ENCODE peak calls at places on chromosomes 16 and 17, in five cellular contexts. U is IMR-90, W is HFF-Myc, K is PC-3, E is ovary. O is an unnamed sample.

GRCh38 chr17:58913971-58914769 is 158.5 kb downstream of the PPM1E start:
- DNase-seq in E (no peak), U (peak; percentile 51), W (no peak), K (no peak), O (no peak)

GRCh38 chr16:57763290-57764005 is 27.9 kb downstream of the KATNB1 start:
- DNase-seq in E (no peak), K (no peak), W (no peak), U (no peak), O (no peak)

GRCh38 chr17:60165223-60165622 is 15.4 kb downstream of the CA4 start:
- DNase-seq in K (no peak), E (no peak), U (no peak), W (no peak), O (no peak)

GRCh38 chr16:79728048-79728922 is 127.7 kb upstream of the MAF start:
- DNase-seq in W (no peak), E (no peak), K (no peak), U (no peak), O (no peak)

GRCh38 chr16:53726625-53727024 is 22.7 kb downstream of the FTO start:
- DNase-seq in K (peak; percentile 52), U (peak; percentile 23), E (no peak), W (no peak), O (no peak)

GRCh38 chr17:76593338-76593737 is 7.7 kb upstream of the ST6GALNAC2 start:
- DNase-seq in E (no peak), K (peak; percentile 99), W (peak; percentile 12), U (peak; percentile 31), O (no peak)

GRCh38 chr17:81209141-81209540 is 13.6 kb downstream of the CEP131 start:
- DNase-seq in E (no peak), W (no peak), U (no peak), K (no peak), O (no peak)

GRCh38 chr17:77869665-77870132 is 88.8 kb upstream of the TNRC6C start:
- DNase-seq in W (no peak), E (no peak), K (no peak), U (no peak), O (no peak)

GRCh38 chr16:30091474-30092372 is at the start of gene TBX6:
- DNase-seq in E (peak; percentile 92), U (peak; percentile 81), W (peak; percentile 50), K (peak; percentile 87), O (peak; percentile 23)

GRCh38 chr17:82489117-82489516 is 30.4 kb upstream of the FOXK2 start:
- DNase-seq in U (peak; percentile 65), K (no peak), E (no peak), W (no peak), O (no peak)

GRCh38 chr16:20308801-20309590 is 18.3 kb downstream of the GP2 start:
- DNase-seq in W (no peak), K (no peak), U (no peak), E (no peak), O (no peak)

GRCh38 chr17:77054926-77055325 is 85.8 kb upstream of the SEC14L1 start:
- DNase-seq in U (no peak), E (no peak), K (no peak), W (no peak), O (no peak)

GRCh38 chr16:50284131-50284911 is 18.0 kb downstream of the ADCY7 start:
- DNase-seq in K (no peak), U (no peak), W (no peak), E (no peak), O (no peak)

GRCh38 chr17:60442271-60443201 is 20.2 kb downstream of the CHCT1 start:
- DNase-seq in U (peak; percentile 63), W (no peak), E (no peak), K (peak; percentile 26), O (no peak)

GRCh38 chr16:20873331-20873730 is 26.8 kb downstream of the DCUN1D3 start:
- DNase-seq in E (no peak), K (no peak), U (no peak), W (no peak), O (no peak)

GRCh38 chr17:63399316-63399715 is 46.8 kb downstream of the CYB561 start:
- DNase-seq in U (peak; percentile 70), W (peak; percentile 37), K (no peak), E (no peak), O (peak; percentile 41)

GRCh38 chr16:20904507-20905079 is 4.0 kb downstream of the LYRM1 start:
- DNase-seq in U (peak; percentile 60), K (peak; percentile 75), E (no peak), W (no peak), O (no peak)

GRCh38 chr16:57301126-57301817 is 16.8 kb upstream of the PLLP start:
- DNase-seq in E (peak; percentile 66), U (no peak), W (no peak), K (no peak), O (no peak)

GRCh38 chr17:12712941-12713340 is 47.3 kb downstream of the MYOCD start:
- DNase-seq in K (no peak), W (no peak), E (no peak), U (no peak), O (no peak)

GRCh38 chr17:12712415-12712814 is 46.7 kb downstream of the MYOCD start:
- DNase-seq in W (no peak), E (no peak), K (no peak), U (no peak), O (no peak)

GRCh38 chr17:12709063-12709462 is 43.4 kb downstream of the MYOCD start:
- DNase-seq in W (no peak), K (no peak), U (peak; percentile 62), E (no peak), O (no peak)
- TF ChIP-seq CTCF in W (no peak), K (no peak), U (no peak), E (no peak), O (no peak)

GRCh38 chr17:74379495-74380085 is 12.3 kb downstream of the GPR142 start:
- DNase-seq in U (peak; percentile 47), K (peak; percentile 92), W (peak; percentile 21), E (peak; percentile 97), O (no peak)
- H3K4me3 ChIP-seq in U (no peak overlapping the region), K (peak overlapping the region; percentile 49), W (no peak overlapping the region), E (no peak overlapping the region), O (no peak overlapping the region)

DNA sequence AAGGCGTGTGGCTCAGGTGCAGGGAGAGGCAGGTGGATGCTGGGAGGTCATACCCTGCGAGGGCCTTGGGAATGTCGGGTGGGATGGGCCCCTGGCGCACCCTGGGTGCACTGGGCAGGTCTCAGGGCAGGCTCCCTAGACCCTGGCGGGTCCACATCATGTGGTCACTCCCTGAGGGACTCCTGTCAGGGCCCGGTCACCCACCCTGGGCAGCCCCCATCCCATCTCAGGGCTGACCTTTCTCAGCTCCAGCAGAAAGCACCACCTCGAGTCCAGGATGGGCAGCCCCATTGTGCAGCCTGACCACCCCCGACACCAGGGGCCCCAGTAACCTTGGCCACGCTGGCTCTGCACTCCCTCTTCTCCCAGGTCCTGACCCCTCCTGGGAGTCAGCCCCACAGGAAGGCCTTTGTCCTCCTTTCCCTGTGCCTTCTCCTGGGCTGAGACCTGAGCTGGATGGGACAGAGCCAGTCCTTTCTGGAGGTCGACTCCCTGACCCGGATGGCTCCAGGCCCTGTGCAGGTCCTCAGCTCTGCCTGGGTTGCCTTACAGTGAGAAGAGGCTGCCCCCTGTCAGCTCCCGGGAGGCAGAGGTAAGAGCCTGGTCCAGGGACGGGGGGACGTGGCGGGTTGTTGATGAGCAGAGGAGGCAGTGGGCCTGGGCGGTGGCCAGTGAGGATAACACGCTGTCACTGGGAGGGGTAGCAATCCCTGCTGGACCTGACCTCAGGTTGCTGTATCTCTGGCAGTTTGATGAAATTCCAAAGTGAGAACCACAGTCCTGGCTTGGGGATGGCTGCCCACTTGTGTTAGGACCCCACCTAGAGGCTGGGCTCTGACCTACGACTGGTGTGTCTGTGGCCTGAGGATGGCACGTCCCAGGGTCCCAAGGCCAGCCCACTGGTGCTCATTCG is 77.9 kb downstream of the GOSR1 start:
- DNase-seq in K (peak; percentile 34), U (peak; percentile 15), E (no peak), W (no peak), O (no peak)
- TF ChIP-seq CTCF in K (peak; percentile 42), U (peak; percentile 27), E (no peak), W (peak; percentile 43), O (peak; percentile 47)

GRCh38 chr17:34204402-34204801 is 50.7 kb upstream of the CCL2 start:
- DNase-seq in U (no peak), W (no peak), K (no peak), E (no peak), O (no peak)

GRCh38 chr17:34201225-34201624 is 53.9 kb upstream of the CCL2 start:
- DNase-seq in K (no peak), U (peak; percentile 18), W (no peak), E (no peak), O (no peak)

GRCh38 chr17:34205401-34205800 is 49.7 kb upstream of the CCL2 start:
- DNase-seq in U (no peak), E (no peak), W (no peak), K (no peak), O (no peak)

GRCh38 chr17:34201767-34202166 is 53.3 kb upstream of the CCL2 start:
- DNase-seq in E (no peak), U (no peak), K (no peak), W (no peak), O (no peak)

DNA sequence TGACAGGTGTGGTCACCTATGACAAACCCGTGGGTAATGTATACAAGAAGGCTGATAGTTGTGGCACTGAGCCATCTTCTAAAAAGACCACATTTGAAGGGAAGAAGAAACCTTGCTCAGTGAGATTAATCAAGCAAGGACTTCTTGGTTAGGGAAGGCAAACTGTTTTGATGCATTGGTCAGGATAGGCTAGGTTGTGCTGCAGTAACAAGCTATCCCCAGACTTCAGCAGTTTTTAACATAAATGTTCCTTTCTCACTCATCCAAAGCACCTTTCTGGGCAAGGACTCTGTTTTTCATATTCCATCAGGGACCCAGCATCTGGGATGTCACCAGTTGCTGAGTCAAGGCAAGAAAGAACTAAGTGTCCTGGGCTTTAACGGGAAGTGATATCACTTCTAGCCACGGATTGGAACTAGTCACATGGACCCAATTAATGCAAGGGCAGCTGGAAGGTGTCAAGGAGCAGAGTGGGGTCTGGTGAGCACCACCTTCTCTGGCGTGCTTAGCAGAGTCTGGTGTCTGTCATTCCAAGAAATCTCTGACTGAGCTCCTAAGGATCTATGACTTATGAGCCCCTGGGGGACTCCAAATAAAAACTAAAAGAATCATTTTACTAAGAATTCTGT is 52.0 kb upstream of the CCL2 start:
- DNase-seq in E (no peak), W (no peak), U (no peak), K (no peak), O (no peak)
- H3K4me3 ChIP-seq in E (no peak overlapping the region), W (no peak overlapping the region), U (no peak overlapping the region), K (no peak overlapping the region), O (no peak overlapping the region)

GRCh38 chr16:85057212-85057889 is 29.8 kb downstream of the KIAA0513 start:
- DNase-seq in E (no peak), W (no peak), U (no peak), K (peak; percentile 17), O (no peak)
- TF ChIP-seq CTCF in E (no peak), W (peak; percentile 14), U (peak; percentile 1), K (peak; percentile 52), O (peak; percentile 17)

GRCh38 chr17:44008205-44008909 is 3.9 kb downstream of the NAGS start:
- DNase-seq in K (no peak), W (no peak), E (no peak), U (no peak), O (no peak)
- H3K4me3 ChIP-seq in K (peak overlapping the region; percentile 83), W (peak overlapping the region; percentile 65), E (no peak overlapping the region), U (no peak overlapping the region), O (peak overlapping the region; percentile 65)